ENCODE peak calls at places on chromosomes 11 and 22, in six cellular contexts. R is K562, S is HCT116, H is H1, T is GM12878, B is HepG2. J is an unnamed sample.

GRCh38 chr22:35576671-35577070 is 36.0 kb downstream of the RASD2 start:
- DNase-seq in R (no peak), T (no peak), S (no peak), H (no peak), B (no peak), J (no peak)

GRCh38 chr11:109939176-109939810 is 153.9 kb upstream of the ZC3H12C start:
- DNase-seq in T (no peak), S (peak), B (peak), H (no peak), R (peak), J (peak)

GRCh38 chr22:33325232-33326004 is 267.2 kb upstream of the SYN3 start:
- DNase-seq in H (no peak), B (no peak), R (no peak), S (no peak), T (peak), J (no peak)

GRCh38 chr11:1391165-1392010 is 1.7 kb downstream of the BRSK2 start:
- DNase-seq in H (peak), S (no peak), B (no peak), R (no peak), T (no peak), J (no peak)

GRCh38 chr11:131408011-131408640 is 37.7 kb downstream of the NTM start:
- DNase-seq in S (no peak), R (no peak), H (peak), B (peak), T (no peak), J (no peak)

GRCh38 chr11:134244593-134244992 is 8.6 kb downstream of the THYN1 start:
- DNase-seq in T (no peak), R (peak), B (peak), S (no peak), H (no peak), J (peak)

GRCh38 chr11:28110108-28110838 is 2.1 kb downstream of the METTL15 start:
- DNase-seq in S (peak), B (peak), T (peak), H (peak), R (peak), J (peak)

GRCh38 chr22:50697667-50698506 is 25.3 kb downstream of the SHANK3 start:
- DNase-seq in H (no peak), R (no peak), B (no peak), T (no peak), S (no peak), J (no peak)

GRCh38 chr11:17163296-17163695 is 44.5 kb downstream of the PIK3C2A start:
- DNase-seq in R (no peak), S (no peak), B (no peak), T (no peak), H (no peak), J (no peak)

GRCh38 chr11:115959098-115959497 is 454.9 kb upstream of the CADM1 start:
- DNase-seq in B (peak), T (no peak), H (no peak), R (no peak), S (no peak), J (no peak)

GRCh38 chr22:19799322-19800190 is 39.0 kb downstream of the TBX1 start:
- DNase-seq in T (no peak), S (no peak), H (no peak), R (peak), B (no peak), J (no peak)

GRCh38 chr22:37214431-37215025 is 2.3 kb upstream of the SSTR3 start:
- DNase-seq in S (no peak), B (no peak), R (no peak), H (no peak), T (no peak), J (no peak)

GRCh38 chr11:92828576-92828975 is 140.9 kb upstream of the MTNR1B start:
- DNase-seq in H (no peak), R (no peak), S (no peak), T (no peak), B (no peak), J (no peak)

GRCh38 chr11:73869234-73869949 is 7.3 kb downstream of the COA4 start:
- DNase-seq in B (no peak), T (no peak), R (no peak), H (no peak), S (no peak), J (no peak)

GRCh38 chr11:2290351-2290841 is 11.3 kb downstream of the C11orf21 start:
- DNase-seq in T (no peak), H (peak), B (no peak), R (no peak), S (no peak), J (no peak)

GRCh38 chr11:47955356-47955755 is 25.0 kb upstream of the PTPRJ start:
- DNase-seq in T (no peak), R (no peak), S (no peak), B (no peak), H (no peak), J (no peak)

GRCh38 chr11:63510360-63511130 is 4.7 kb downstream of the LGALS12 start:
- DNase-seq in B (no peak), H (no peak), R (no peak), T (no peak), S (no peak), J (no peak)

GRCh38 chr11:46666516-46666915 is 33.9 kb downstream of the ARHGAP1 start:
- DNase-seq in B (no peak), T (no peak), S (no peak), H (no peak), R (no peak), J (no peak)

GRCh38 chr11:115297330-115297729 is 206.9 kb downstream of the CADM1 start:
- DNase-seq in H (no peak), T (no peak), S (no peak), B (no peak), R (no peak), J (no peak)

GRCh38 chr22:32603651-32604540 is 129.3 kb downstream of the FBXO7 start:
- DNase-seq in B (no peak), T (no peak), S (no peak), H (no peak), R (no peak), J (no peak)

GRCh38 chr11:134999490-135000066 is 587.5 kb upstream of the B3GAT1 start:
- DNase-seq in B (no peak), H (no peak), R (no peak), S (no peak), T (no peak), J (no peak)

GRCh38 chr11:130979386-130979972 is 63.2 kb upstream of the SNX19 start:
- DNase-seq in S (no peak), H (no peak), T (no peak), R (peak), B (no peak), J (peak)

GRCh38 chr11:33701302-33701701 is 676 bp upstream of the C11orf91 start:
- DNase-seq in H (no peak), S (no peak), R (no peak), B (no peak), T (no peak), J (peak)

GRCh38 chr11:33697997-33698396 is 2.6 kb downstream of the C11orf91 start:
- DNase-seq in S (no peak), R (no peak), T (no peak), H (no peak), B (no peak), J (no peak)

GRCh38 chr11:33700425-33701271 is at the start of gene C11orf91:
- DNase-seq in R (peak), H (peak), B (peak), T (peak), S (peak), J (peak)

GRCh38 chr11:33698921-33699320 is 1.7 kb downstream of the C11orf91 start:
- DNase-seq in T (no peak), R (no peak), B (no peak), S (no peak), H (no peak), J (no peak)

GRCh38 chr11:33699515-33700424 is 856 bp downstream of the C11orf91 start:
- DNase-seq in H (no peak), T (no peak), R (peak), S (no peak), B (peak), J (no peak)
- H3K9ac ChIP-seq in H (no peak), T (no peak), R (peak), S (no peak), B (peak), J (no peak)

GRCh38 chr11:7639643-7640025 is 33.7 kb downstream of the CYB5R2 start:
- DNase-seq in H (no peak), B (no peak), R (no peak), T (no peak), S (no peak), J (no peak)
- TF ChIP-seq EZH2 in H (no peak), B (no peak), R (no peak), T (no peak), S (no peak), J (no peak)

DNA sequence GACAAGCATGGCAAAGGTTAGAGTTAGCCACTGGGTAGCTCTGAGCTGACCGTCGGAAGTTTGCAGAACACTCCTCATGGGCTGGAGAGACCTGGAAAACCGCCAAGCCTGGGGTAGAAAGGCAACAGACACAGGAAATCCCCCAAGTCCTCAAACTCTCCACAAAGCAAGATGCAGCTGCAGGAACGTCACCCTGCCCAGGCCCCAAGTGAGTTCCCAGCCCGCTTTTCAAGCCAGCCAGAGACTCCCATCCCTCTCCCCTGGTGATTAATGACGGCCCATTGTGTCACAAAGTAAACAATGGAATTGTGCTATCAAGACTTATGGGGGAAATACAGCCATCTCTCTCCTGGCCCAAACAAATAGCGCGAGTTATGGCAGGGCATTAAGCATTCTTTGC is 633.0 kb downstream of the TBC1D22A start:
- DNase-seq in R (no peak), H (no peak), S (no peak), T (no peak), B (no peak), J (no peak)
- TF ChIP-seq MAX in R (no peak), H (no peak), S (no peak), T (no peak), B (no peak), J (no peak)

GRCh38 chr22:42340150-42340549 is 69.7 kb upstream of the TCF20 start:
- DNase-seq in R (no peak), S (no peak), B (no peak), H (no peak), T (no peak), J (no peak)

GRCh38 chr22:42340695-42341383 is 70.4 kb upstream of the TCF20 start:
- DNase-seq in B (no peak), R (no peak), T (no peak), S (no peak), H (peak), J (no peak)

GRCh38 chr22:42342426-42343135 is 72.1 kb upstream of the TCF20 start:
- DNase-seq in R (no peak), T (no peak), H (no peak), B (no peak), S (no peak), J (no peak)

GRCh38 chr22:42343136-42343484 is 72.7 kb upstream of the TCF20 start:
- DNase-seq in T (no peak), R (no peak), S (no peak), H (no peak), B (no peak), J (no peak)

DNA sequence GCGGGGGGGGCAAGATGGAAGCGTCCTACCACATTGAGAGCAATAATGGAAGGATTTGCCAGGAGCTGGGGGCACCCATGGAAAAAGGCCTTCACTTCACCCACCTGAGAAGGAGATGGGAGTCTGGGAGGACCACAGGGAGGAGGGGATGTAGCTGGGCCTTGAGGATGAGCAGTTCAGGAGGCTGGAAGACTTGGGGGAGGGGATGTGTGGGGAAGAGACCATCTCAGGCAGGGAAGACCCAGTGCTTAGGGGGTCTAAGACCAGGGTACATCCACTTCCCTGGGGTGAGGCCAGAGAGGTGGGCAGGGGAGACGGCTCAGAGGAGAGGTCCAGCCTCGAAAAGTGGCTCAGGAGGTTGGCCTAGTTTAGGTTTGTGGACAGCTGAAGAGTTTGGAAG is 71.3 kb upstream of the TCF20 start:
- DNase-seq in T (no peak), S (no peak), R (no peak), B (no peak), H (no peak), J (no peak)
- H3K9ac ChIP-seq in T (no peak), S (no peak), R (no peak), B (no peak), H (no peak), J (no peak)